ENCODE peak calls at places on chromosomes 6 and 20, in six cellular contexts. One of them, this sample, is unnamed. For H3K9me3, the result is how much of the 10 kb centered on the place peaks cover.

GRCh38 chr6:166742981-166743380 is 115.9 kb upstream of the RPS6KA2 start:
- DNase-seq in CD8-positive, alpha-beta memory T cell: no peak
- DNase-seq in AG04450: no peak
- DNase-seq in neural progenitor cell: no peak
- DNase-seq in body of pancreas: no peak
- DNase-seq in CD8-positive, alpha-beta T cell: no peak
- DNase-seq in this sample: no peak

GRCh38 chr6:126805861-126806260 is 312.6 kb upstream of the RSPO3 start:
- DNase-seq in CD8-positive, alpha-beta T cell: no peak
- DNase-seq in CD8-positive, alpha-beta memory T cell: no peak
- DNase-seq in body of pancreas: no peak
- DNase-seq in AG04450: no peak
- DNase-seq in neural progenitor cell: no peak
- DNase-seq in this sample: no peak

GRCh38 chr6:150874184-150874583 is 8.7 kb downstream of the MTHFD1L start:
- DNase-seq in CD8-positive, alpha-beta memory T cell: no peak
- DNase-seq in body of pancreas: no peak
- DNase-seq in neural progenitor cell: no peak
- DNase-seq in AG04450: no peak
- DNase-seq in CD8-positive, alpha-beta T cell: no peak
- DNase-seq in this sample: no peak

GRCh38 chr20:61528591-61528990 is 276.5 kb downstream of the CDH4 start:
- DNase-seq in neural progenitor cell: no peak
- DNase-seq in AG04450: no peak
- DNase-seq in CD8-positive, alpha-beta T cell: no peak
- DNase-seq in CD8-positive, alpha-beta memory T cell: no peak
- DNase-seq in body of pancreas: no peak
- DNase-seq in this sample: no peak

GRCh38 chr6:44655368-44656342 is 268.1 kb downstream of the CDC5L start:
- DNase-seq in CD8-positive, alpha-beta memory T cell: peak
- DNase-seq in AG04450: no peak
- DNase-seq in neural progenitor cell: peak
- DNase-seq in body of pancreas: peak
- DNase-seq in CD8-positive, alpha-beta T cell: peak
- DNase-seq in this sample: peak

GRCh38 chr20:1357921-1358671 is 29.2 kb upstream of the SDCBP2 start:
- DNase-seq in CD8-positive, alpha-beta T cell: no peak
- DNase-seq in neural progenitor cell: no peak
- DNase-seq in CD8-positive, alpha-beta memory T cell: no peak
- DNase-seq in AG04450: no peak
- DNase-seq in body of pancreas: no peak
- DNase-seq in this sample: no peak

GRCh38 chr20:63519765-63520593 is 586 bp upstream of the PPDPF start:
- DNase-seq in body of pancreas: no peak
- DNase-seq in CD8-positive, alpha-beta T cell: peak
- DNase-seq in neural progenitor cell: peak
- DNase-seq in CD8-positive, alpha-beta memory T cell: peak
- DNase-seq in AG04450: no peak
- DNase-seq in this sample: no peak

GRCh38 chr20:36214684-36215256 is 21.5 kb upstream of the AAR2 start:
- DNase-seq in AG04450: peak
- DNase-seq in neural progenitor cell: peak
- DNase-seq in body of pancreas: no peak
- DNase-seq in CD8-positive, alpha-beta T cell: no peak
- DNase-seq in CD8-positive, alpha-beta memory T cell: no peak
- DNase-seq in this sample: no peak

GRCh38 chr20:19045366-19045765 is 167.1 kb upstream of the SLC24A3 start:
- DNase-seq in CD8-positive, alpha-beta T cell: no peak
- DNase-seq in body of pancreas: no peak
- DNase-seq in CD8-positive, alpha-beta memory T cell: no peak
- DNase-seq in AG04450: no peak
- DNase-seq in neural progenitor cell: no peak
- DNase-seq in this sample: peak

DNA sequence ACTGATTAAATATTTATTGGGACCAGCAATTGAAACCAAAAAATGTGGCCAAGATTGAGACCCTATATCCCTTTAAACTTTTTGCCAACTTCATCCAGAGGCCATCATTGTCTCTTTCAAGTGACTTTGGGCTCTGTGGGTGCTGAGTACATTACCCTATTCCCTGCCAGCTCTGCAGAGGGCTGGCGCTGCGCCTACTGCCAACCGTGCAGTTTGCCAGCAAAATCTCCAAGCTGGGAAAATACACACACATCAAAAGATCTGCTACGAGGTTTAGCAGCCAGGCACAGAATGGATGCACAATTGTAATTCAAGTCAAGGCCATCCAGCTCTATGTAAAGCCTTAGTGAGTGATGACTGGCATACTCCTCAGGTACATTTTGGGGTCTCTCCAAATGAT is 125.0 kb downstream of the CBLN4 start:
- DNase-seq in AG04450: no peak
- DNase-seq in CD8-positive, alpha-beta T cell: no peak
- DNase-seq in neural progenitor cell: no peak
- DNase-seq in CD8-positive, alpha-beta memory T cell: no peak
- DNase-seq in body of pancreas: no peak
- DNase-seq in this sample: no peak
- H3K9me3 ChIP-seq in AG04450: under half
- H3K9me3 ChIP-seq in CD8-positive, alpha-beta T cell: under half
- H3K9me3 ChIP-seq in neural progenitor cell: under half
- H3K9me3 ChIP-seq in CD8-positive, alpha-beta memory T cell: under half
- H3K9me3 ChIP-seq in body of pancreas: under half
- H3K9me3 ChIP-seq in this sample: under half

GRCh38 chr6:90765895-90766294 is 179.0 kb upstream of the MAP3K7 start:
- DNase-seq in CD8-positive, alpha-beta memory T cell: no peak
- DNase-seq in AG04450: no peak
- DNase-seq in neural progenitor cell: no peak
- DNase-seq in CD8-positive, alpha-beta T cell: no peak
- DNase-seq in body of pancreas: no peak
- DNase-seq in this sample: no peak
- H3K9me3 ChIP-seq in CD8-positive, alpha-beta memory T cell: under half
- H3K9me3 ChIP-seq in AG04450: under half
- H3K9me3 ChIP-seq in neural progenitor cell: under half
- H3K9me3 ChIP-seq in CD8-positive, alpha-beta T cell: under half
- H3K9me3 ChIP-seq in body of pancreas: under half
- H3K9me3 ChIP-seq in this sample: under half

GRCh38 chr20:21516180-21516567 is 2.3 kb upstream of the NKX2-2 start:
- DNase-seq in neural progenitor cell: peak
- DNase-seq in CD8-positive, alpha-beta T cell: no peak
- DNase-seq in body of pancreas: no peak
- DNase-seq in CD8-positive, alpha-beta memory T cell: no peak
- DNase-seq in AG04450: no peak
- DNase-seq in this sample: no peak

GRCh38 chr20:21517566-21518277 is 3.9 kb upstream of the NKX2-2 start:
- DNase-seq in body of pancreas: no peak
- DNase-seq in CD8-positive, alpha-beta T cell: no peak
- DNase-seq in CD8-positive, alpha-beta memory T cell: no peak
- DNase-seq in neural progenitor cell: peak
- DNase-seq in AG04450: no peak
- DNase-seq in this sample: no peak

GRCh38 chr20:21518292-21518991 is 4.6 kb upstream of the NKX2-2 start:
- DNase-seq in body of pancreas: no peak
- DNase-seq in CD8-positive, alpha-beta T cell: no peak
- DNase-seq in AG04450: no peak
- DNase-seq in neural progenitor cell: peak
- DNase-seq in CD8-positive, alpha-beta memory T cell: no peak
- DNase-seq in this sample: no peak

GRCh38 chr20:21515300-21516179 is 1.7 kb upstream of the NKX2-2 start:
- DNase-seq in CD8-positive, alpha-beta T cell: no peak
- DNase-seq in AG04450: no peak
- DNase-seq in body of pancreas: no peak
- DNase-seq in neural progenitor cell: peak
- DNase-seq in CD8-positive, alpha-beta memory T cell: no peak
- DNase-seq in this sample: no peak

DNA sequence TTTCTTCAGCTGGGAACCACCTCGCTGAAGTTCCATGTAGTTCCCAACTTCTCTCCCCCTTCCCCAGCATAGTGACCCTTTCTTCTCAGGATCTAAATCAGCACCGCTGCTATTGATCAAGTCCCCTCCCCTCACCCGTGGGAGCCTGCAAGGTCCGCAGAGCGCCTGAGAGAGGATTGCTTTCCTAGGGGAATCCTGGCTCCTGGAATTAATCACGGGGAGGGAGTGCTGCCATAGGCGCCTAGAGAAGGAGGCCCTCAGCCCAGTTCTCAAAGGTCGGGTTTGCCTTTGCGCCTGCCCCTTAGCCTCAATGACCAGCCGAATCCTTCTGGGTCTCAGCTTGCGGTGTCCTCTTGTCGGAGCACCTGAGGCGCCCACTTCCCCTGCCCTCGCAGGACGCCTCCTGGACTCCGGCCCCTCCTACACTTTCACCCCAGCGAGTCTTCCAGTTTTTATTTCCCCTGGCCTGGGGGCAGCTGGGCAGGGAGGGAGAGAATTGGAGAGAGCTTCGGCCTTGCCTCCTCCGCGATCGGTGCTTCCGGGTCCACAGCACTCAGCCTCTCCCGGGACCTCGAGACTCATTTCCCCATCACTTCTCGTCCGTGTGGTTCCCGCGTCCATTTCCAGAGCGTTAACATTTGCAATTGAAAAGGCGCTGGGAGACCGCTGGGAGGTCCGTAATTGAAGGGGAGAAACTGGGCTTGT is 3.1 kb upstream of the NKX2-2 start:
- DNase-seq in neural progenitor cell: peak
- DNase-seq in CD8-positive, alpha-beta T cell: no peak
- DNase-seq in AG04450: no peak
- DNase-seq in CD8-positive, alpha-beta memory T cell: no peak
- DNase-seq in body of pancreas: no peak
- DNase-seq in this sample: no peak
- H3K9me3 ChIP-seq in neural progenitor cell: under half
- H3K9me3 ChIP-seq in CD8-positive, alpha-beta T cell: under half
- H3K9me3 ChIP-seq in AG04450: under half
- H3K9me3 ChIP-seq in CD8-positive, alpha-beta memory T cell: under half
- H3K9me3 ChIP-seq in body of pancreas: under half
- H3K9me3 ChIP-seq in this sample: under half

GRCh38 chr20:25083141-25083772 is 1.3 kb upstream of the VSX1 start:
- DNase-seq in CD8-positive, alpha-beta memory T cell: no peak
- DNase-seq in neural progenitor cell: peak
- DNase-seq in CD8-positive, alpha-beta T cell: no peak
- DNase-seq in AG04450: no peak
- DNase-seq in body of pancreas: no peak
- DNase-seq in this sample: no peak
- H3K9me3 ChIP-seq in CD8-positive, alpha-beta memory T cell: under half
- H3K9me3 ChIP-seq in neural progenitor cell: under half
- H3K9me3 ChIP-seq in CD8-positive, alpha-beta T cell: under half
- H3K9me3 ChIP-seq in AG04450: under half
- H3K9me3 ChIP-seq in body of pancreas: under half
- H3K9me3 ChIP-seq in this sample: under half

This sample was measured in small intestine.